ENCODE peak calls at places on chromosome X, in four cellular contexts. Y is NCI-H774, G is H9, W is ACHN. Z is an unnamed sample.

GRCh38 chrX:7316887-7317286 is 168.9 kb upstream of the PUDP start:
- DNase-seq in W (no peak), Y (no peak), G (no peak), Z (no peak)

GRCh38 chrX:102832661-102833060 is 104.4 kb upstream of the RAB40AL start:
- DNase-seq in G (peak), W (peak), Y (no peak), Z (no peak)

GRCh38 chrX:866441-866990 is 235.9 kb downstream of the SHOX start:
- DNase-seq in W (no peak), Y (no peak), G (no peak), Z (no peak)

GRCh38 chrX:129653985-129654651 is 638 bp downstream of the APLN start:
- DNase-seq in G (no peak), Y (peak), W (peak), Z (no peak)

GRCh38 chrX:41250867-41251266 is 83.1 kb upstream of the DDX3X start:
- DNase-seq in G (no peak), W (no peak), Y (no peak), Z (no peak)

GRCh38 chrX:142040906-142041305 is 137.2 kb downstream of the MAGEC1 start:
- DNase-seq in Y (no peak), G (no peak), W (no peak), Z (no peak)

GRCh38 chrX:109812236-109812635 is 79.2 kb upstream of the ACSL4 start:
- DNase-seq in W (no peak), G (no peak), Y (no peak), Z (no peak)

GRCh38 chrX:136477026-136477425 is 10.7 kb upstream of the BRS3 start:
- DNase-seq in W (no peak), G (no peak), Y (no peak), Z (no peak)

GRCh38 chrX:100625985-100626491 is 10.6 kb downstream of the TSPAN6 start:
- DNase-seq in G (no peak), W (no peak), Y (no peak), Z (no peak)

GRCh38 chrX:101257448-101258259 is 33.5 kb downstream of the TAF7L start:
- DNase-seq in W (no peak), Y (no peak), G (no peak), Z (no peak)

GRCh38 chrX:24900234-24900633 is 115.5 kb downstream of the ARX start:
- DNase-seq in Y (no peak), W (no peak), G (no peak), Z (no peak)

GRCh38 chrX:65596270-65596669 is 61.7 kb upstream of the LAS1L start:
- DNase-seq in W (no peak), G (no peak), Y (no peak), Z (no peak)

GRCh38 chrX:124256209-124256608 is 76.3 kb upstream of the TEX13D start:
- DNase-seq in G (no peak), Y (no peak), W (no peak), Z (no peak)

GRCh38 chrX:38275615-38276014 is 51.7 kb downstream of the RPGR start:
- DNase-seq in G (no peak), Y (no peak), W (peak), Z (no peak)

GRCh38 chrX:57286507-57287251 is at the start of gene FAAH2:
- DNase-seq in Y (peak), W (peak), G (peak), Z (no peak)

GRCh38 chrX:14872355-14872754 is 514 bp downstream of the FANCB start:
- DNase-seq in W (no peak), G (no peak), Y (no peak), Z (no peak)

GRCh38 chrX:91434351-91435168 is at the start of gene PABPC5:
- DNase-seq in G (peak), Y (peak), W (no peak), Z (peak)

GRCh38 chrX:13897571-13897970 is 80.7 kb upstream of the GPM6B start:
- DNase-seq in Y (no peak), G (no peak), W (no peak), Z (no peak)

GRCh38 chrX:105114554-105115130 is 105.9 kb downstream of the TEX13A start:
- DNase-seq in G (no peak), Y (no peak), W (no peak), Z (no peak)

GRCh38 chrX:17655232-17656034 is 81.9 kb upstream of the SCML1 start:
- DNase-seq in Y (no peak), G (peak), W (no peak), Z (no peak)

GRCh38 chrX:124502144-124502543 is 155.8 kb downstream of the SH2D1A start:
- DNase-seq in W (no peak), G (no peak), Y (no peak), Z (no peak)

GRCh38 chrX:82732861-82733260 is 775.2 kb upstream of the POU3F4 start:
- DNase-seq in Y (no peak), G (no peak), W (no peak), Z (no peak)

GRCh38 chrX:68693481-68694410 is 46.3 kb downstream of the STARD8 start:
- DNase-seq in G (peak), Y (no peak), W (peak), Z (peak)

GRCh38 chrX:23931149-23931604 is 23.4 kb downstream of the CXorf58 start:
- DNase-seq in G (no peak), Y (no peak), W (no peak), Z (no peak)

GRCh38 chrX:54029543-54030143 is 14.6 kb downstream of the PHF8 start:
- DNase-seq in Y (peak), G (no peak), W (no peak), Z (no peak)

GRCh38 chrX:46569621-46570020 is 3.9 kb upstream of the CHST7 start:
- DNase-seq in G (no peak), Y (no peak), W (no peak), Z (no peak)

GRCh38 chrX:74419861-74420193 is 1.5 kb upstream of the SLC16A2 start:
- DNase-seq in Y (no peak), W (peak), G (peak), Z (no peak)

GRCh38 chrX:29662101-29662500 is 553.3 kb upstream of the MAGEB2 start:
- DNase-seq in W (peak), Y (no peak), G (no peak), Z (no peak)

GRCh38 chrX:20352504-20352903 is 85.8 kb upstream of the RPS6KA3 start:
- DNase-seq in Y (no peak), G (no peak), W (no peak), Z (no peak)

GRCh38 chrX:16300831-16301230 is 133.6 kb downstream of the MAGEB17 start:
- DNase-seq in G (no peak), Y (no peak), W (no peak), Z (no peak)

GRCh38 chrX:80817002-80817401 is 7.3 kb upstream of the BRWD3 start:
- DNase-seq in W (no peak), G (no peak), Y (no peak), Z (no peak)

GRCh38 chrX:17405225-17405969 is 30.4 kb downstream of the NHS start:
- DNase-seq in Y (no peak), G (no peak), W (peak), Z (no peak)